ENCODE peak calls at places on chromosomes 3 and 15, in four cellular contexts. A, M, G and Z are unnamed samples.

GRCh38 chr3:30752961-30753360 is 141.5 kb downstream of the GADL1 start:
- DNase-seq in G (no peak), A (no peak), M (no peak), Z (no peak)

GRCh38 chr3:71064976-71065763 is 518.4 kb downstream of the FOXP1 start:
- DNase-seq in M (peak; percentile 44), G (no peak), A (peak; percentile 82), Z (no peak)

GRCh38 chr15:44028349-44028748 is 166.7 kb downstream of the FRMD5 start:
- DNase-seq in A (no peak), G (no peak), M (no peak), Z (no peak)

GRCh38 chr3:55765906-55766701 is 279.0 kb upstream of the WNT5A start:
- DNase-seq in M (no peak), A (no peak), G (no peak), Z (no peak)

GRCh38 chr3:39460677-39461076 is 6.8 kb upstream of the MOBP start:
- DNase-seq in G (no peak), A (no peak), M (no peak), Z (no peak)

GRCh38 chr3:17749281-17749680 is 6.8 kb upstream of the TBC1D5 start:
- DNase-seq in A (no peak), G (no peak), M (no peak), Z (no peak)

GRCh38 chr15:63016234-63016633 is 26.3 kb upstream of the TPM1 start:
- DNase-seq in M (no peak), A (no peak), G (no peak), Z (no peak)

GRCh38 chr3:14235003-14235876 is 56.6 kb downstream of the LSM3 start:
- DNase-seq in A (peak; percentile 33), M (no peak), G (no peak), Z (no peak)